ENCODE peak calls at places on chromosomes 16 and 17, in five cellular contexts. W, U, N, Z and H are unnamed samples.

GRCh38 chr17:14784997-14785696 is 480.0 kb downstream of the PMP22 start:
- DNase-seq in W (no peak), U (no peak), N (no peak), Z (peak), H (no peak)

GRCh38 chr17:73283841-73284282 is 22.2 kb upstream of the CPSF4L start:
- DNase-seq in W (no peak), U (peak), N (no peak), Z (no peak), H (no peak)

GRCh38 chr16:79192904-79193303 is 407.6 kb downstream of the MAF start:
- DNase-seq in W (no peak), U (no peak), N (no peak), Z (no peak), H (no peak)

GRCh38 chr17:17983376-17983775 is 10.7 kb downstream of the DRC3 start:
- DNase-seq in W (no peak), U (no peak), N (no peak), Z (no peak), H (no peak)

GRCh38 chr17:44920565-44920940 is 5.3 kb upstream of the GFAP start:
- DNase-seq in W (no peak), U (peak), N (no peak), Z (no peak), H (no peak)

GRCh38 chr17:57337390-57337789 is 81.1 kb downstream of the MSI2 start:
- DNase-seq in W (peak), U (no peak), N (no peak), Z (no peak), H (no peak)

GRCh38 chr17:49664706-49665211 is 13.1 kb downstream of the SPOP start:
- DNase-seq in W (no peak), U (no peak), N (no peak), Z (no peak), H (peak)

GRCh38 chr16:1380195-1380594 is 28.5 kb downstream of the GNPTG start:
- DNase-seq in W (no peak), U (no peak), N (no peak), Z (no peak), H (no peak)

GRCh38 chr16:53911506-53911905 is 207.6 kb downstream of the FTO start:
- DNase-seq in W (no peak), U (no peak), N (peak), Z (no peak), H (peak)

GRCh38 chr17:66527335-66527734 is 224.9 kb downstream of the PRKCA start:
- DNase-seq in W (no peak), U (no peak), N (no peak), Z (no peak), H (no peak)

GRCh38 chr17:45989759-45990158 is 9.3 kb upstream of the STH start:
- DNase-seq in W (no peak), U (no peak), N (no peak), Z (no peak), H (no peak)

GRCh38 chr17:29358421-29358820 is 31.7 kb upstream of the TAOK1 start:
- DNase-seq in W (no peak), U (no peak), N (no peak), Z (no peak), H (no peak)

GRCh38 chr17:21510686-21511367 is 134.7 kb downstream of the KCNJ12 start:
- DNase-seq in W (no peak), U (no peak), N (no peak), Z (no peak), H (peak)

GRCh38 chr16:35149550-35149949 is 1690.1 kb downstream of the TP53TG3F start:
- DNase-seq in W (no peak), U (no peak), N (no peak), Z (no peak), H (no peak)

GRCh38 chr16:73048292-73049050 is 543 bp upstream of the ZFHX3 start:
- DNase-seq in W (no peak), U (no peak), N (no peak), Z (peak), H (no peak)

GRCh38 chr17:66150708-66151107 is 41.2 kb downstream of the CEP112 start:
- DNase-seq in W (no peak), U (no peak), N (no peak), Z (no peak), H (no peak)

GRCh38 chr17:73690581-73691135 is 46.4 kb upstream of the SDK2 start:
- DNase-seq in W (no peak), U (no peak), N (no peak), Z (no peak), H (no peak)

GRCh38 chr16:88752386-88753002 is 32.5 kb downstream of the PIEZO1 start:
- DNase-seq in W (no peak), U (no peak), N (no peak), Z (no peak), H (no peak)

GRCh38 chr16:46972429-46972970 is 974 bp downstream of the DNAJA2 start:
- DNase-seq in W (no peak), U (peak), N (no peak), Z (no peak), H (peak)

GRCh38 chr17:1398900-1399299 is 1.1 kb downstream of the YWHAE start:
- DNase-seq in W (no peak), U (no peak), N (no peak), Z (peak), H (peak)

GRCh38 chr17:55620023-55620422 is 102.6 kb downstream of the TMEM100 start:
- DNase-seq in W (no peak), U (no peak), N (no peak), Z (no peak), H (no peak)

GRCh38 chr17:77930780-77931768 is 27.4 kb upstream of the TNRC6C start:
- DNase-seq in W (no peak), U (no peak), N (no peak), Z (no peak), H (no peak)

GRCh38 chr16:85863384-85863774 is 35.6 kb upstream of the IRF8 start:
- DNase-seq in W (no peak), U (no peak), N (no peak), Z (no peak), H (no peak)

GRCh38 chr17:82750241-82750905 is 1.5 kb upstream of the TBCD start:
- DNase-seq in W (no peak), U (no peak), N (no peak), Z (no peak), H (no peak)

GRCh38 chr17:73643012-73643845 is 1.0 kb downstream of the SDK2 start:
- DNase-seq in W (peak), U (peak), N (no peak), Z (no peak), H (no peak)